ENCODE peak calls at places on chromosomes 16 and 17, in four cellular contexts. One of them, this sample, is unnamed.

GRCh38 chr17:10171581-10171981 is 26.8 kb downstream of the GAS7 start:
- DNase-seq in HAP-1: no peak
- DNase-seq in anterior cingulate cortex: no peak
- DNase-seq in Calu3: no peak
- DNase-seq in this sample: no peak

GRCh38 chr17:66272699-66273390 is 29.6 kb upstream of the PRKCA start:
- DNase-seq in HAP-1: no peak
- DNase-seq in anterior cingulate cortex: no peak
- DNase-seq in Calu3: no peak
- DNase-seq in this sample: no peak

GRCh38 chr16:27270389-27270788 is 1.8 kb upstream of the NSMCE1 start:
- DNase-seq in HAP-1: no peak
- DNase-seq in anterior cingulate cortex: no peak
- DNase-seq in Calu3: no peak
- DNase-seq in this sample: no peak

GRCh38 chr16:8620535-8620934 is 963 bp upstream of the METTL22 start:
- DNase-seq in HAP-1: no peak
- DNase-seq in anterior cingulate cortex: no peak
- DNase-seq in Calu3: no peak
- DNase-seq in this sample: no peak

GRCh38 chr16:56910654-56911539 is 21.0 kb upstream of the HERPUD1 start:
- DNase-seq in HAP-1: no peak
- DNase-seq in anterior cingulate cortex: no peak
- DNase-seq in Calu3: no peak
- DNase-seq in this sample: no peak

GRCh38 chr16:728131-728889 is 1.4 kb downstream of the HAGHL start:
- DNase-seq in HAP-1: peak; percentile 94
- DNase-seq in anterior cingulate cortex: peak; percentile 44
- DNase-seq in Calu3: peak; percentile 72
- DNase-seq in this sample: peak; percentile 77

GRCh38 chr16:86959729-86960128 is 357.5 kb downstream of the C16orf95 start:
- DNase-seq in HAP-1: no peak
- DNase-seq in anterior cingulate cortex: no peak
- DNase-seq in Calu3: no peak
- DNase-seq in this sample: no peak

GRCh38 chr17:79365361-79365760 is 245.5 kb downstream of the RBFOX3 start:
- DNase-seq in HAP-1: no peak
- DNase-seq in anterior cingulate cortex: no peak
- DNase-seq in Calu3: no peak
- DNase-seq in this sample: no peak

GRCh38 chr16:82761236-82761635 is 134.5 kb downstream of the CDH13 start:
- DNase-seq in HAP-1: no peak
- DNase-seq in anterior cingulate cortex: no peak
- DNase-seq in Calu3: no peak
- DNase-seq in this sample: no peak

GRCh38 chr17:55420067-55420775 is 1.4 kb downstream of the MMD start:
- DNase-seq in HAP-1: no peak
- DNase-seq in anterior cingulate cortex: peak; percentile 7
- DNase-seq in Calu3: no peak
- DNase-seq in this sample: peak; percentile 84

GRCh38 chr17:19294443-19294842 is 57.3 kb downstream of the EPN2 start:
- DNase-seq in HAP-1: no peak
- DNase-seq in anterior cingulate cortex: no peak
- DNase-seq in Calu3: no peak
- DNase-seq in this sample: no peak

GRCh38 chr17:58412910-58413630 is 4.3 kb downstream of the RNF43 start:
- DNase-seq in HAP-1: no peak
- DNase-seq in anterior cingulate cortex: no peak
- DNase-seq in Calu3: no peak
- DNase-seq in this sample: no peak

GRCh38 chr16:10045291-10045775 is 136.9 kb downstream of the GRIN2A start:
- DNase-seq in HAP-1: no peak
- DNase-seq in anterior cingulate cortex: no peak
- DNase-seq in Calu3: no peak
- DNase-seq in this sample: no peak

This sample was measured in naive B cell.